ENCODE peak calls at places on chromosomes 11 and 22, in seven cellular contexts. One of them, this sample, is unnamed.
A peak's percentile ranks its signal among the peaks of the same experiment; 100 is the strongest.

GRCh38 chr22:47814474-47814873 is 1052.0 kb downstream of the TBC1D22A start:
- DNase-seq in left ventricle myocardium inferior: no peak
- DNase-seq in neural crest cell: no peak
- DNase-seq in keratinocyte: no peak
- DNase-seq in neural progenitor cell: no peak
- DNase-seq in mesothelial cell of epicardium: no peak
- DNase-seq in Peyer's patch: no peak
- DNase-seq in this sample: no peak

GRCh38 chr11:102940714-102941588 is 14.6 kb downstream of the MMP13 start:
- DNase-seq in neural crest cell: peak; percentile 38
- DNase-seq in neural progenitor cell: peak; percentile 88
- DNase-seq in mesothelial cell of epicardium: no peak
- DNase-seq in keratinocyte: no peak
- DNase-seq in Peyer's patch: peak; percentile 80
- DNase-seq in left ventricle myocardium inferior: no peak
- DNase-seq in this sample: peak; percentile 15

GRCh38 chr11:20980736-20981135 is 311.4 kb downstream of the NELL1 start:
- DNase-seq in Peyer's patch: no peak
- DNase-seq in left ventricle myocardium inferior: no peak
- DNase-seq in keratinocyte: no peak
- DNase-seq in neural crest cell: no peak
- DNase-seq in mesothelial cell of epicardium: no peak
- DNase-seq in neural progenitor cell: no peak
- DNase-seq in this sample: no peak

GRCh38 chr11:66318576-66318970 is 1.7 kb upstream of the CD248 start:
- DNase-seq in neural progenitor cell: no peak
- DNase-seq in mesothelial cell of epicardium: no peak
- DNase-seq in Peyer's patch: no peak
- DNase-seq in left ventricle myocardium inferior: no peak
- DNase-seq in neural crest cell: no peak
- DNase-seq in keratinocyte: no peak
- DNase-seq in this sample: no peak

GRCh38 chr11:122062763-122063162 is 53.3 kb downstream of the BLID start:
- DNase-seq in keratinocyte: no peak
- DNase-seq in neural crest cell: no peak
- DNase-seq in left ventricle myocardium inferior: no peak
- DNase-seq in Peyer's patch: no peak
- DNase-seq in neural progenitor cell: no peak
- DNase-seq in mesothelial cell of epicardium: no peak
- DNase-seq in this sample: no peak

GRCh38 chr22:36544107-36544620 is 15.2 kb upstream of the EIF3D start:
- DNase-seq in neural crest cell: no peak
- DNase-seq in neural progenitor cell: no peak
- DNase-seq in keratinocyte: no peak
- DNase-seq in left ventricle myocardium inferior: no peak
- DNase-seq in Peyer's patch: no peak
- DNase-seq in mesothelial cell of epicardium: no peak
- DNase-seq in this sample: no peak

GRCh38 chr11:116791813-116792143 is at the start of gene APOA5:
- DNase-seq in left ventricle myocardium inferior: no peak
- DNase-seq in neural crest cell: no peak
- DNase-seq in keratinocyte: no peak
- DNase-seq in mesothelial cell of epicardium: no peak
- DNase-seq in neural progenitor cell: no peak
- DNase-seq in Peyer's patch: no peak
- DNase-seq in this sample: no peak

GRCh38 chr11:96817488-96817887 is 427.7 kb downstream of the JRKL start:
- DNase-seq in left ventricle myocardium inferior: no peak
- DNase-seq in keratinocyte: peak; percentile 30
- DNase-seq in neural crest cell: no peak
- DNase-seq in neural progenitor cell: no peak
- DNase-seq in Peyer's patch: no peak
- DNase-seq in mesothelial cell of epicardium: no peak
- DNase-seq in this sample: no peak

GRCh38 chr22:46146329-46146728 is 4.0 kb upstream of the PPARA start:
- DNase-seq in keratinocyte: no peak
- DNase-seq in neural crest cell: no peak
- DNase-seq in left ventricle myocardium inferior: no peak
- DNase-seq in neural progenitor cell: no peak
- DNase-seq in mesothelial cell of epicardium: no peak
- DNase-seq in Peyer's patch: no peak
- DNase-seq in this sample: no peak

GRCh38 chr22:36327922-36328551 is 59.7 kb downstream of the MYH9 start:
- DNase-seq in neural progenitor cell: no peak
- DNase-seq in left ventricle myocardium inferior: peak; percentile 56
- DNase-seq in mesothelial cell of epicardium: no peak
- DNase-seq in keratinocyte: no peak
- DNase-seq in neural crest cell: no peak
- DNase-seq in Peyer's patch: no peak
- DNase-seq in this sample: no peak

GRCh38 chr11:111571829-111572501 is 30.3 kb upstream of the SIK2 start:
- DNase-seq in neural progenitor cell: no peak
- DNase-seq in neural crest cell: no peak
- DNase-seq in Peyer's patch: no peak
- DNase-seq in mesothelial cell of epicardium: no peak
- DNase-seq in keratinocyte: no peak
- DNase-seq in left ventricle myocardium inferior: no peak
- DNase-seq in this sample: no peak

GRCh38 chr11:123438191-123438627 is 8.1 kb downstream of the GRAMD1B start:
- DNase-seq in keratinocyte: no peak
- DNase-seq in neural progenitor cell: peak; percentile 64
- DNase-seq in mesothelial cell of epicardium: no peak
- DNase-seq in left ventricle myocardium inferior: no peak
- DNase-seq in Peyer's patch: no peak
- DNase-seq in neural crest cell: no peak
- DNase-seq in this sample: no peak

GRCh38 chr11:75031224-75031753 is 42.6 kb downstream of the NEU3 start:
- DNase-seq in neural crest cell: no peak
- DNase-seq in left ventricle myocardium inferior: no peak
- DNase-seq in keratinocyte: no peak
- DNase-seq in mesothelial cell of epicardium: no peak
- DNase-seq in Peyer's patch: no peak
- DNase-seq in neural progenitor cell: no peak
- DNase-seq in this sample: no peak

GRCh38 chr11:118911880-118912741 is 13.6 kb downstream of the BCL9L start:
- DNase-seq in neural crest cell: no peak
- DNase-seq in keratinocyte: peak; percentile 99
- DNase-seq in left ventricle myocardium inferior: peak; percentile 77
- DNase-seq in mesothelial cell of epicardium: peak; percentile 78
- DNase-seq in neural progenitor cell: peak; percentile 78
- DNase-seq in Peyer's patch: peak; percentile 88
- DNase-seq in this sample: no peak

GRCh38 chr11:94933225-94934130 is 39.9 kb downstream of the CWC15 start:
- DNase-seq in left ventricle myocardium inferior: peak; percentile 46
- DNase-seq in Peyer's patch: no peak
- DNase-seq in keratinocyte: no peak
- DNase-seq in mesothelial cell of epicardium: no peak
- DNase-seq in neural progenitor cell: no peak
- DNase-seq in neural crest cell: no peak
- DNase-seq in this sample: no peak

GRCh38 chr11:119337581-119338317 is 2.9 kb downstream of the C1QTNF5 start:
- DNase-seq in mesothelial cell of epicardium: peak; percentile 46
- DNase-seq in neural progenitor cell: peak; percentile 92
- DNase-seq in keratinocyte: no peak
- DNase-seq in neural crest cell: no peak
- DNase-seq in left ventricle myocardium inferior: no peak
- DNase-seq in Peyer's patch: no peak
- DNase-seq in this sample: no peak

GRCh38 chr22:22092974-22093373 is 110.4 kb upstream of the TOP3B start:
- DNase-seq in keratinocyte: no peak
- DNase-seq in left ventricle myocardium inferior: no peak
- DNase-seq in neural crest cell: no peak
- DNase-seq in neural progenitor cell: no peak
- DNase-seq in mesothelial cell of epicardium: no peak
- DNase-seq in Peyer's patch: no peak
- DNase-seq in this sample: no peak

GRCh38 chr11:96342131-96342970 is 644 bp downstream of the MAML2 start:
- DNase-seq in Peyer's patch: no peak
- DNase-seq in mesothelial cell of epicardium: no peak
- DNase-seq in keratinocyte: no peak
- DNase-seq in left ventricle myocardium inferior: no peak
- DNase-seq in neural progenitor cell: peak; percentile 57
- DNase-seq in neural crest cell: no peak
- DNase-seq in this sample: no peak

GRCh38 chr11:128929468-128929867 is 13.2 kb downstream of the TP53AIP1 start:
- DNase-seq in mesothelial cell of epicardium: no peak
- DNase-seq in neural progenitor cell: no peak
- DNase-seq in keratinocyte: no peak
- DNase-seq in Peyer's patch: no peak
- DNase-seq in left ventricle myocardium inferior: no peak
- DNase-seq in neural crest cell: no peak
- DNase-seq in this sample: no peak

GRCh38 chr11:13983081-13983751 is 20.7 kb downstream of the SPON1 start:
- DNase-seq in left ventricle myocardium inferior: no peak
- DNase-seq in keratinocyte: no peak
- DNase-seq in neural crest cell: no peak
- DNase-seq in neural progenitor cell: no peak
- DNase-seq in Peyer's patch: no peak
- DNase-seq in mesothelial cell of epicardium: no peak
- DNase-seq in this sample: no peak

GRCh38 chr11:125949271-125950177 is 3.7 kb downstream of the VSIG10L2 start:
- DNase-seq in neural progenitor cell: no peak
- DNase-seq in neural crest cell: no peak
- DNase-seq in Peyer's patch: no peak
- DNase-seq in left ventricle myocardium inferior: no peak
- DNase-seq in keratinocyte: no peak
- DNase-seq in mesothelial cell of epicardium: no peak
- DNase-seq in this sample: no peak

GRCh38 chr22:27331526-27332281 is 469.9 kb downstream of the MN1 start:
- DNase-seq in neural progenitor cell: peak; percentile 72
- DNase-seq in neural crest cell: peak; percentile 23
- DNase-seq in left ventricle myocardium inferior: peak; percentile 46
- DNase-seq in mesothelial cell of epicardium: no peak
- DNase-seq in Peyer's patch: no peak
- DNase-seq in keratinocyte: no peak
- DNase-seq in this sample: no peak
- TF ChIP-seq CTCF in neural progenitor cell: peak; percentile 53
- TF ChIP-seq CTCF in neural crest cell: peak; percentile 49
- TF ChIP-seq CTCF in left ventricle myocardium inferior: peak; percentile 59
- TF ChIP-seq CTCF in mesothelial cell of epicardium: peak; percentile 55
- TF ChIP-seq CTCF in Peyer's patch: peak; percentile 22
- TF ChIP-seq CTCF in keratinocyte: peak; percentile 22
- TF ChIP-seq CTCF in this sample: peak; percentile 24

DNA sequence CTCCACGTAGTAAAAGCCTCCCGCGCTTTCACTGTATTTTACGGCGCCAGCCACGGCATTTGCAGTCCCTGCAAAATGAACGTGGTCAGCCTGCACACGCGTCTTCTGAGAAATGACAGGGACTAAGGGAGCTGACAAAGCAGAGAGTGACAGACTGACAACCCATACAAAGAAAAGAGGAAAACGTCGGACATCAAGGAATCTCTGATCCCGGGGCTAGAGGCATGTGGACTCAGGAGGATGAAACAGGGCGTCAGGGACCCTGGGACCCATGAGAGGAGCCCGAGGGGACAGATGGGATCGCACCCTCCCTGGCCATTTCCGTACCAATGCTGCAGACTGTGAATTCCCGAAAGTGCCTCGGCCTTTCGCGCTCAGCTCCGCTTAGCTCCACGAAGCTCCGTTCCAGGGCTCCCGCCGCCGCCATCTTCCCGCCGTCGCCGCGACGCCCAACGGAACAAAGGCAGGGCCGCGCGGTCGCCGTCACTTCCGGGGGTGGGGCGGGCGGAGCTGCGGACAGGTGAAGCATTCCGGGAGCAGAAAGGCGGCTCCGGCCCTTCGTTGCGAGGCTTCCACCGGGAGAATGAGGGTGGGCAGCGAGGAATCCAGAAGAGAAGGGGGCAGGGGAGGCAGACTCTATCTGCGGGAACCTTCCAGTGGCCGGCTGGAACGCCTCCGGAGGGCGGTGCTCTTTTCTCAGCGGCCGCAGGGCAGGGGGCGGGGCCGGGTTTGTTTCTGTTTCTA is at the start of gene NUP160:
- DNase-seq in mesothelial cell of epicardium: peak; percentile 75
- DNase-seq in neural progenitor cell: peak; percentile 89
- DNase-seq in neural crest cell: peak; percentile 79
- DNase-seq in left ventricle myocardium inferior: peak; percentile 89
- DNase-seq in Peyer's patch: peak; percentile 95
- DNase-seq in keratinocyte: no peak
- DNase-seq in this sample: peak; percentile 77
- TF ChIP-seq CTCF in mesothelial cell of epicardium: no peak
- TF ChIP-seq CTCF in neural progenitor cell: no peak
- TF ChIP-seq CTCF in neural crest cell: peak; percentile 19
- TF ChIP-seq CTCF in left ventricle myocardium inferior: peak; percentile 24
- TF ChIP-seq CTCF in Peyer's patch: no peak
- TF ChIP-seq CTCF in keratinocyte: no peak
- TF ChIP-seq CTCF in this sample: no peak

DNA sequence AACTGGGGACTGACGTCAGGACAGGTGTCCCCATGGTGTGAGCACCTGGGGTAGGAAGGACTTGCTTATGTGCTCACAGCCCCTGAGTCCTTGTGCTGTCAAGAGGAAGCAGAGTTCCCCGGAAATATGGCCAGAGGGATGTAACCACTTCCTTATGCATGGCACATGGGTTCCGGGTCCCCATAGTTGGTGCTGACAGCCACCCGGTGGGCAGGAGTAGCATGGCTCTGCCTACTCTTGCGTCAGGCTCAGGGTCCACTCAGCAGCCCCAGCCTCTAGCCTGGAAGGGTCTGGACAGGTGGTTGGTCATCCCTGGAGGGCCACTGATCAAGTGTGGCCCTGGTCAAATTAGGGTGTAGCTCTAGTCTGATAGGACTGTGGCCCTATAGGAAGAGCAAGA is 42.8 kb upstream of the CCND1 start:
- DNase-seq in Peyer's patch: no peak
- DNase-seq in left ventricle myocardium inferior: no peak
- DNase-seq in neural progenitor cell: no peak
- DNase-seq in mesothelial cell of epicardium: no peak
- DNase-seq in neural crest cell: no peak
- DNase-seq in keratinocyte: no peak
- DNase-seq in this sample: no peak
- TF ChIP-seq CTCF in Peyer's patch: no peak
- TF ChIP-seq CTCF in left ventricle myocardium inferior: peak; percentile 35
- TF ChIP-seq CTCF in neural progenitor cell: no peak
- TF ChIP-seq CTCF in mesothelial cell of epicardium: no peak
- TF ChIP-seq CTCF in neural crest cell: no peak
- TF ChIP-seq CTCF in keratinocyte: no peak
- TF ChIP-seq CTCF in this sample: no peak

GRCh38 chr11:46390331-46391171 is 1.0 kb downstream of the CHRM4 start:
- DNase-seq in keratinocyte: no peak
- DNase-seq in neural progenitor cell: peak; percentile 39
- DNase-seq in left ventricle myocardium inferior: no peak
- DNase-seq in neural crest cell: no peak
- DNase-seq in mesothelial cell of epicardium: no peak
- DNase-seq in Peyer's patch: no peak
- DNase-seq in this sample: no peak

GRCh38 chr11:46393231-46393616 is 1.6 kb upstream of the CHRM4 start:
- DNase-seq in keratinocyte: no peak
- DNase-seq in Peyer's patch: no peak
- DNase-seq in neural progenitor cell: no peak
- DNase-seq in left ventricle myocardium inferior: no peak
- DNase-seq in neural crest cell: no peak
- DNase-seq in mesothelial cell of epicardium: no peak
- DNase-seq in this sample: no peak

GRCh38 chr11:46392421-46393230 is 1.1 kb upstream of the CHRM4 start:
- DNase-seq in neural progenitor cell: peak; percentile 96
- DNase-seq in neural crest cell: peak; percentile 85
- DNase-seq in Peyer's patch: peak; percentile 88
- DNase-seq in left ventricle myocardium inferior: peak; percentile 87
- DNase-seq in mesothelial cell of epicardium: peak; percentile 81
- DNase-seq in keratinocyte: peak; percentile 21
- DNase-seq in this sample: no peak

GRCh38 chr11:46391186-46391577 is 394 bp downstream of the CHRM4 start:
- DNase-seq in keratinocyte: no peak
- DNase-seq in neural progenitor cell: no peak
- DNase-seq in left ventricle myocardium inferior: no peak
- DNase-seq in neural crest cell: no peak
- DNase-seq in Peyer's patch: no peak
- DNase-seq in mesothelial cell of epicardium: no peak
- DNase-seq in this sample: no peak

GRCh38 chr11:46391578-46392420 is at the start of gene CHRM4:
- DNase-seq in neural crest cell: peak; percentile 51
- DNase-seq in keratinocyte: no peak
- DNase-seq in neural progenitor cell: peak; percentile 77
- DNase-seq in left ventricle myocardium inferior: no peak
- DNase-seq in mesothelial cell of epicardium: no peak
- DNase-seq in Peyer's patch: no peak
- DNase-seq in this sample: peak; percentile 86
- TF ChIP-seq CTCF in neural crest cell: peak; percentile 57
- TF ChIP-seq CTCF in keratinocyte: no peak
- TF ChIP-seq CTCF in neural progenitor cell: peak; percentile 61
- TF ChIP-seq CTCF in left ventricle myocardium inferior: peak; percentile 33
- TF ChIP-seq CTCF in mesothelial cell of epicardium: no peak
- TF ChIP-seq CTCF in Peyer's patch: peak; percentile 40
- TF ChIP-seq CTCF in this sample: peak; percentile 42

This sample was measured in D721Med.